ENCODE peak calls at places on chromosomes 1 and 21, in eight cellular contexts. One of them, this sample, is unnamed.

GRCh38 chr1:94927405-94928175 is 680 bp upstream of the CNN3 start:
- DNase-seq in Peyer's patch: peak; percentile 74
- DNase-seq in astrocyte: peak; percentile 58
- DNase-seq in kidney: no peak
- DNase-seq in IMR-90: peak; percentile 67
- DNase-seq in left ventricle myocardium inferior: no peak
- DNase-seq in sigmoid colon: no peak
- DNase-seq in tibial artery: no peak
- DNase-seq in this sample: no peak

GRCh38 chr1:199784127-199784526 is 243.4 kb upstream of the NR5A2 start:
- DNase-seq in Peyer's patch: no peak
- DNase-seq in astrocyte: peak; percentile 57
- DNase-seq in kidney: no peak
- DNase-seq in IMR-90: peak; percentile 63
- DNase-seq in left ventricle myocardium inferior: no peak
- DNase-seq in sigmoid colon: no peak
- DNase-seq in tibial artery: no peak
- DNase-seq in this sample: no peak

GRCh38 chr1:212687811-212688210 is 11.8 kb downstream of the BATF3 start:
- DNase-seq in Peyer's patch: no peak
- DNase-seq in astrocyte: no peak
- DNase-seq in kidney: no peak
- DNase-seq in IMR-90: no peak
- DNase-seq in left ventricle myocardium inferior: no peak
- DNase-seq in sigmoid colon: no peak
- DNase-seq in tibial artery: no peak
- DNase-seq in this sample: no peak

GRCh38 chr1:39205102-39205780 is 746 bp downstream of the MACF1 start:
- DNase-seq in Peyer's patch: no peak
- DNase-seq in astrocyte: peak; percentile 75
- DNase-seq in kidney: no peak
- DNase-seq in IMR-90: peak; percentile 76
- DNase-seq in left ventricle myocardium inferior: peak; percentile 37
- DNase-seq in sigmoid colon: no peak
- DNase-seq in tibial artery: peak; percentile 77
- DNase-seq in this sample: no peak

GRCh38 chr1:62245201-62245600 is 50.6 kb downstream of the L1TD1 start:
- DNase-seq in Peyer's patch: no peak
- DNase-seq in astrocyte: no peak
- DNase-seq in kidney: no peak
- DNase-seq in IMR-90: no peak
- DNase-seq in left ventricle myocardium inferior: no peak
- DNase-seq in sigmoid colon: no peak
- DNase-seq in tibial artery: no peak
- DNase-seq in this sample: no peak

GRCh38 chr1:6614019-6614952 is 755 bp downstream of the PHF13 start:
- DNase-seq in Peyer's patch: peak; percentile 70
- DNase-seq in astrocyte: no peak
- DNase-seq in kidney: peak; percentile 91
- DNase-seq in IMR-90: peak; percentile 21
- DNase-seq in left ventricle myocardium inferior: peak; percentile 63
- DNase-seq in sigmoid colon: peak; percentile 82
- DNase-seq in tibial artery: peak; percentile 79
- DNase-seq in this sample: peak; percentile 83

GRCh38 chr21:37060296-37060695 is 12.6 kb downstream of the PIGP start:
- DNase-seq in Peyer's patch: no peak
- DNase-seq in astrocyte: peak; percentile 94
- DNase-seq in kidney: no peak
- DNase-seq in IMR-90: peak; percentile 98
- DNase-seq in left ventricle myocardium inferior: no peak
- DNase-seq in sigmoid colon: no peak
- DNase-seq in tibial artery: peak; percentile 73
- DNase-seq in this sample: peak; percentile 41

GRCh38 chr1:20698195-20698910 is 19.5 kb downstream of the KIF17 start:
- DNase-seq in Peyer's patch: no peak
- DNase-seq in astrocyte: peak; percentile 86
- DNase-seq in kidney: no peak
- DNase-seq in IMR-90: peak; percentile 89
- DNase-seq in left ventricle myocardium inferior: no peak
- DNase-seq in sigmoid colon: no peak
- DNase-seq in tibial artery: no peak
- DNase-seq in this sample: no peak

GRCh38 chr1:13732971-13733667 is 33.1 kb downstream of the PRDM2 start:
- DNase-seq in Peyer's patch: no peak
- DNase-seq in astrocyte: no peak
- DNase-seq in kidney: no peak
- DNase-seq in IMR-90: no peak
- DNase-seq in left ventricle myocardium inferior: no peak
- DNase-seq in sigmoid colon: no peak
- DNase-seq in tibial artery: no peak
- DNase-seq in this sample: no peak

GRCh38 chr1:73782901-73783300 is 415.1 kb downstream of the LRRIQ3 start:
- DNase-seq in Peyer's patch: no peak
- DNase-seq in astrocyte: peak; percentile 8
- DNase-seq in kidney: no peak
- DNase-seq in IMR-90: no peak
- DNase-seq in left ventricle myocardium inferior: no peak
- DNase-seq in sigmoid colon: no peak
- DNase-seq in tibial artery: no peak
- DNase-seq in this sample: no peak

GRCh38 chr1:197441990-197442389 is 173.9 kb downstream of the CRB1 start:
- DNase-seq in Peyer's patch: no peak
- DNase-seq in astrocyte: peak; percentile 97
- DNase-seq in kidney: no peak
- DNase-seq in IMR-90: peak; percentile 74
- DNase-seq in left ventricle myocardium inferior: peak; percentile 54
- DNase-seq in sigmoid colon: no peak
- DNase-seq in tibial artery: peak; percentile 75
- DNase-seq in this sample: no peak

GRCh38 chr21:38902608-38903445 is 97.1 kb downstream of the ETS2 start:
- DNase-seq in Peyer's patch: no peak
- DNase-seq in astrocyte: no peak
- DNase-seq in kidney: no peak
- DNase-seq in IMR-90: no peak
- DNase-seq in left ventricle myocardium inferior: no peak
- DNase-seq in sigmoid colon: no peak
- DNase-seq in tibial artery: no peak
- DNase-seq in this sample: no peak

GRCh38 chr1:86429122-86429725 is 5.3 kb downstream of the CLCA2 start:
- DNase-seq in Peyer's patch: no peak
- DNase-seq in astrocyte: peak; percentile 52
- DNase-seq in kidney: no peak
- DNase-seq in IMR-90: no peak
- DNase-seq in left ventricle myocardium inferior: no peak
- DNase-seq in sigmoid colon: no peak
- DNase-seq in tibial artery: no peak
- DNase-seq in this sample: no peak

GRCh38 chr1:154943649-154944421 is 7.3 kb upstream of the PMVK start:
- DNase-seq in Peyer's patch: peak; percentile 67
- DNase-seq in astrocyte: no peak
- DNase-seq in kidney: no peak
- DNase-seq in IMR-90: peak; percentile 12
- DNase-seq in left ventricle myocardium inferior: no peak
- DNase-seq in sigmoid colon: no peak
- DNase-seq in tibial artery: no peak
- DNase-seq in this sample: no peak

GRCh38 chr21:41716756-41717155 is 50.1 kb downstream of the RIPK4 start:
- DNase-seq in Peyer's patch: no peak
- DNase-seq in astrocyte: no peak
- DNase-seq in kidney: no peak
- DNase-seq in IMR-90: no peak
- DNase-seq in left ventricle myocardium inferior: no peak
- DNase-seq in sigmoid colon: no peak
- DNase-seq in tibial artery: no peak
- DNase-seq in this sample: no peak

GRCh38 chr1:205344010-205344808 is 12.5 kb downstream of the KLHDC8A start:
- DNase-seq in Peyer's patch: peak; percentile 62
- DNase-seq in astrocyte: no peak
- DNase-seq in kidney: peak; percentile 81
- DNase-seq in IMR-90: no peak
- DNase-seq in left ventricle myocardium inferior: no peak
- DNase-seq in sigmoid colon: no peak
- DNase-seq in tibial artery: no peak
- DNase-seq in this sample: peak; percentile 75

GRCh38 chr1:205346956-205347574 is 9.7 kb downstream of the KLHDC8A start:
- DNase-seq in Peyer's patch: peak; percentile 2
- DNase-seq in astrocyte: peak; percentile 68
- DNase-seq in kidney: peak; percentile 3
- DNase-seq in IMR-90: no peak
- DNase-seq in left ventricle myocardium inferior: no peak
- DNase-seq in sigmoid colon: no peak
- DNase-seq in tibial artery: no peak
- DNase-seq in this sample: no peak

GRCh38 chr1:205340674-205341073 is 16.0 kb downstream of the KLHDC8A start:
- DNase-seq in Peyer's patch: peak; percentile 8
- DNase-seq in astrocyte: no peak
- DNase-seq in kidney: peak; percentile 4
- DNase-seq in IMR-90: no peak
- DNase-seq in left ventricle myocardium inferior: no peak
- DNase-seq in sigmoid colon: no peak
- DNase-seq in tibial artery: no peak
- DNase-seq in this sample: no peak

GRCh38 chr1:205345761-205346160 is 11.0 kb downstream of the KLHDC8A start:
- DNase-seq in Peyer's patch: peak; percentile 8
- DNase-seq in astrocyte: no peak
- DNase-seq in kidney: peak; percentile 8
- DNase-seq in IMR-90: no peak
- DNase-seq in left ventricle myocardium inferior: no peak
- DNase-seq in sigmoid colon: no peak
- DNase-seq in tibial artery: no peak
- DNase-seq in this sample: no peak

GRCh38 chr1:205343431-205344009 is 13.2 kb downstream of the KLHDC8A start:
- DNase-seq in Peyer's patch: no peak
- DNase-seq in astrocyte: no peak
- DNase-seq in kidney: peak; percentile 68
- DNase-seq in IMR-90: no peak
- DNase-seq in left ventricle myocardium inferior: no peak
- DNase-seq in sigmoid colon: no peak
- DNase-seq in tibial artery: no peak
- DNase-seq in this sample: peak; percentile 72
- TF ChIP-seq CTCF in Peyer's patch: no peak
- TF ChIP-seq CTCF in astrocyte: no peak
- TF ChIP-seq CTCF in kidney: no peak
- TF ChIP-seq CTCF in IMR-90: peak; percentile 27
- TF ChIP-seq CTCF in left ventricle myocardium inferior: no peak
- TF ChIP-seq CTCF in sigmoid colon: no peak
- TF ChIP-seq CTCF in tibial artery: no peak
- TF ChIP-seq CTCF in this sample: peak; percentile 20

GRCh38 chr1:151832318-151832984 is 849 bp upstream of the RORC start:
- DNase-seq in Peyer's patch: peak; percentile 92
- DNase-seq in astrocyte: no peak
- DNase-seq in kidney: peak; percentile 95
- DNase-seq in IMR-90: peak; percentile 41
- DNase-seq in left ventricle myocardium inferior: peak; percentile 84
- DNase-seq in sigmoid colon: peak; percentile 86
- DNase-seq in tibial artery: no peak
- DNase-seq in this sample: peak; percentile 95
- H3K4me1 ChIP-seq in Peyer's patch: peaks cover 53% of the 10 kb centered on the region
- H3K4me1 ChIP-seq in astrocyte: no peaks in the 10 kb centered on the region
- H3K4me1 ChIP-seq in kidney: peaks cover 45% of the 10 kb centered on the region
- H3K4me1 ChIP-seq in IMR-90: no peaks in the 10 kb centered on the region
- H3K4me1 ChIP-seq in left ventricle myocardium inferior: peaks cover 40% of the 10 kb centered on the region
- H3K4me1 ChIP-seq in sigmoid colon: no peaks in the 10 kb centered on the region
- H3K4me1 ChIP-seq in tibial artery: no peaks in the 10 kb centered on the region
- H3K4me1 ChIP-seq in this sample: peaks cover 29% of the 10 kb centered on the region

GRCh38 chr1:160544647-160545046 is 21.6 kb upstream of the SLAMF6 start:
- DNase-seq in Peyer's patch: no peak
- DNase-seq in astrocyte: no peak
- DNase-seq in kidney: no peak
- DNase-seq in IMR-90: peak; percentile 10
- DNase-seq in left ventricle myocardium inferior: no peak
- DNase-seq in sigmoid colon: no peak
- DNase-seq in tibial artery: no peak
- DNase-seq in this sample: no peak
- TF ChIP-seq CTCF in Peyer's patch: peak; percentile 49
- TF ChIP-seq CTCF in astrocyte: peak; percentile 14
- TF ChIP-seq CTCF in kidney: peak; percentile 26
- TF ChIP-seq CTCF in IMR-90: peak; percentile 24
- TF ChIP-seq CTCF in left ventricle myocardium inferior: peak; percentile 35
- TF ChIP-seq CTCF in sigmoid colon: no peak
- TF ChIP-seq CTCF in tibial artery: no peak
- TF ChIP-seq CTCF in this sample: peak; percentile 34

GRCh38 chr1:9368356-9368755 is 75.7 kb downstream of the SPSB1 start:
- DNase-seq in Peyer's patch: no peak
- DNase-seq in astrocyte: no peak
- DNase-seq in kidney: no peak
- DNase-seq in IMR-90: no peak
- DNase-seq in left ventricle myocardium inferior: no peak
- DNase-seq in sigmoid colon: no peak
- DNase-seq in tibial artery: no peak
- DNase-seq in this sample: no peak

GRCh38 chr1:9367806-9368205 is 75.1 kb downstream of the SPSB1 start:
- DNase-seq in Peyer's patch: no peak
- DNase-seq in astrocyte: no peak
- DNase-seq in kidney: no peak
- DNase-seq in IMR-90: no peak
- DNase-seq in left ventricle myocardium inferior: no peak
- DNase-seq in sigmoid colon: no peak
- DNase-seq in tibial artery: no peak
- DNase-seq in this sample: no peak

GRCh38 chr1:9366298-9366697 is 73.6 kb downstream of the SPSB1 start:
- DNase-seq in Peyer's patch: no peak
- DNase-seq in astrocyte: no peak
- DNase-seq in kidney: no peak
- DNase-seq in IMR-90: no peak
- DNase-seq in left ventricle myocardium inferior: no peak
- DNase-seq in sigmoid colon: no peak
- DNase-seq in tibial artery: no peak
- DNase-seq in this sample: no peak

GRCh38 chr1:9369964-9370788 is 77.5 kb downstream of the SPSB1 start:
- DNase-seq in Peyer's patch: no peak
- DNase-seq in astrocyte: no peak
- DNase-seq in kidney: no peak
- DNase-seq in IMR-90: no peak
- DNase-seq in left ventricle myocardium inferior: no peak
- DNase-seq in sigmoid colon: no peak
- DNase-seq in tibial artery: no peak
- DNase-seq in this sample: no peak

DNA sequence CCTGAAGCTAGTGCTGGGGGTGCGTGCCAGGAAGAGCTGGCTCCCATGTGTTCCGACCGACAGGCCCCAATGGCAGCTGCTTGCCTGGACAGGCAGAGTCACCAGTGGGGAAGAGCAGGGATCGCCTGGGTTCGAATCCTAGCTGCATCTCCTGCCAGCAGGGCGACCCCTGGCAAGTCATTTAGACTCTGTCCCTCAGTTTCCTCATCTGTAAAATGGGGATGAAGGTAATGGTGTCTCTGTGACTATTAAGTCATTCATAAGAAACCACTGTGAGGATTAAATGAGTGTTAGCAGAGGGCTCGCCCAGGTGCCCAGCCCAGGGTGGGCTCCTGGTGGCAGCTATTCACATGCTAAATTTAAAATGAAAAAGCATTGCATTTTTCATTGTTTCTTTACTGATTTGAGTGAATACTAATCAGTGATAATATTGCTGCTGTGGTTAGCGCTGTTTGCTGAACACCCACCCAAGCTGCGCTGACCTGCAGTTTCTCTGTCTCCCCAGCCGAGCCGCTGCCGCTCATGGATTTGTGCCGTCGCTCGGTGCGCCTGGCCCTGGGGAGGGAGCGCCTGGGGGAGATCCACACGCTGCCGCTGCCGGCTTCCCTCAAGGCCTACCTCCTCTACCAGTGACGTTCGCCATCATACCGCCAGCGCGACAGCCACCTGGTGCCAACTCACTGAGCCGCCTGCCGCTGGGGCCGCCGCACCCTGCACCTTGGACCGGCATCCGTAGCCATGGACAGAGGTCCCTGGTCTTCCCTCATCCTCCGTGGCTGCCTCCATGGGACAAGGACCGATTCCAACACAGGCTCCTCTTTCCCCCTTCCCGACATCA is 74.5 kb downstream of the SPSB1 start:
- DNase-seq in Peyer's patch: no peak
- DNase-seq in astrocyte: no peak
- DNase-seq in kidney: no peak
- DNase-seq in IMR-90: no peak
- DNase-seq in left ventricle myocardium inferior: no peak
- DNase-seq in sigmoid colon: no peak
- DNase-seq in tibial artery: no peak
- DNase-seq in this sample: no peak
- H3K4me1 ChIP-seq in Peyer's patch: peaks cover 23% of the 10 kb centered on the region
- H3K4me1 ChIP-seq in astrocyte: peaks cover 11% of the 10 kb centered on the region
- H3K4me1 ChIP-seq in kidney: no peaks in the 10 kb centered on the region
- H3K4me1 ChIP-seq in IMR-90: peaks cover 3% of the 10 kb centered on the region
- H3K4me1 ChIP-seq in left ventricle myocardium inferior: peaks cover 20% of the 10 kb centered on the region
- H3K4me1 ChIP-seq in sigmoid colon: no peaks in the 10 kb centered on the region
- H3K4me1 ChIP-seq in tibial artery: peaks cover 48% of the 10 kb centered on the region
- H3K4me1 ChIP-seq in this sample: peaks cover 6% of the 10 kb centered on the region

This sample was measured in upper lobe of right lung.